ENCODE peak calls at places on chromosomes 11 and 22, in five cellular contexts. U is heart right ventricle; G is endodermal cell; W is aorta; V is naive thymus-derived CD4-positive, alpha-beta T cell. I is an unnamed sample. For H3K4me1 and H3K9me3, the result is how much of the 10 kb centered on the place peaks cover.

GRCh38 chr22:45535400-45535799 is 32.7 kb downstream of the FBLN1 start:
- DNase-seq in U (no peak), G (no peak), W (no peak), V (no peak), I (no peak)

GRCh38 chr11:31509412-31510345 is at the start of the genes ELP4 and IMMP1L:
- DNase-seq in U (peak), G (peak), W (peak), V (peak), I (peak)

GRCh38 chr11:70727899-70728620 is 329.7 kb downstream of the CTTN start:
- DNase-seq in U (no peak), G (no peak), W (peak), V (no peak), I (no peak)

GRCh38 chr11:67563354-67564114 is 20.1 kb upstream of the GSTP1 start:
- DNase-seq in U (peak), G (no peak), W (peak), V (no peak), I (no peak)

GRCh38 chr11:1156506-1157340 is 1.0 kb upstream of the MUC5AC start:
- DNase-seq in U (no peak), G (no peak), W (peak), V (no peak), I (no peak)

GRCh38 chr22:45475063-45475747 is 27.5 kb upstream of the FBLN1 start:
- DNase-seq in U (no peak), G (no peak), W (no peak), V (no peak), I (no peak)

GRCh38 chr11:130340671-130341319 is 26.1 kb upstream of the ZBTB44 start:
- DNase-seq in U (no peak), G (no peak), W (no peak), V (no peak), I (no peak)

GRCh38 chr22:49206281-49206680 is 621.4 kb downstream of the BRD1 start:
- DNase-seq in U (no peak), G (peak), W (peak), V (no peak), I (no peak)

GRCh38 chr11:2572491-2573239 is 127.1 kb downstream of the KCNQ1OT1 start:
- DNase-seq in U (no peak), G (peak), W (peak), V (peak), I (no peak)

GRCh38 chr11:91946397-91947090 is 278.1 kb upstream of the FAT3 start:
- DNase-seq in U (no peak), G (no peak), W (no peak), V (no peak), I (no peak)

GRCh38 chr11:2649848-2650247 is 49.9 kb downstream of the KCNQ1OT1 start:
- DNase-seq in U (no peak), G (no peak), W (no peak), V (no peak), I (no peak)

GRCh38 chr11:113147249-113147648 is 167.1 kb upstream of the TTC12 start:
- DNase-seq in U (no peak), G (peak), W (no peak), V (no peak), I (no peak)

GRCh38 chr11:16834384-16834783 is 95.9 kb downstream of the C11orf58 start:
- DNase-seq in U (no peak), G (no peak), W (no peak), V (no peak), I (no peak)

GRCh38 chr11:106468531-106468930 is 391.1 kb downstream of the AASDHPPT start:
- DNase-seq in U (no peak), G (no peak), W (no peak), V (no peak), I (no peak)

GRCh38 chr11:9302448-9302847 is 11.9 kb downstream of the TMEM41B start:
- DNase-seq in U (no peak), G (no peak), W (no peak), V (no peak), I (no peak)

GRCh38 chr11:74280494-74280893 is 30.9 kb downstream of the P4HA3 start:
- DNase-seq in U (no peak), G (no peak), W (no peak), V (no peak), I (no peak)

GRCh38 chr11:118401880-118402590 is 629 bp downstream of the ATP5MG start:
- DNase-seq in U (no peak), G (no peak), W (no peak), V (no peak), I (peak)

GRCh38 chr11:71131861-71132260 is 120.5 kb downstream of the SHANK2 start:
- DNase-seq in U (no peak), G (peak), W (peak), V (no peak), I (no peak)

GRCh38 chr11:9605742-9606141 is 32.3 kb downstream of the WEE1 start:
- DNase-seq in U (no peak), G (no peak), W (no peak), V (no peak), I (no peak)

GRCh38 chr11:122344281-122344680 is 228.3 kb upstream of the BLID start:
- DNase-seq in U (no peak), G (no peak), W (no peak), V (no peak), I (no peak)

GRCh38 chr11:35030716-35031213 is 108.2 kb upstream of the CD44 start:
- DNase-seq in U (peak), G (no peak), W (peak), V (no peak), I (no peak)

GRCh38 chr11:119804698-119805097 is 75.7 kb upstream of the NECTIN1 start:
- DNase-seq in U (no peak), G (no peak), W (peak), V (no peak), I (no peak)

GRCh38 chr11:68528630-68529029 is 68.1 kb downstream of the PPP6R3 start:
- DNase-seq in U (no peak), G (no peak), W (no peak), V (no peak), I (no peak)

GRCh38 chr11:126799974-126800373 is 200.6 kb downstream of the KIRREL3 start:
- DNase-seq in U (no peak), G (no peak), W (no peak), V (no peak), I (no peak)

GRCh38 chr11:11847082-11847481 is 5.3 kb downstream of the USP47 start:
- DNase-seq in U (no peak), G (no peak), W (no peak), V (no peak), I (no peak)

GRCh38 chr11:11845066-11845465 is 3.3 kb downstream of the USP47 start:
- DNase-seq in U (no peak), G (no peak), W (no peak), V (no peak), I (no peak)

GRCh38 chr11:11843642-11844041 is 1.9 kb downstream of the USP47 start:
- DNase-seq in U (no peak), G (no peak), W (no peak), V (no peak), I (no peak)

GRCh38 chr11:11844272-11844671 is 2.5 kb downstream of the USP47 start:
- DNase-seq in U (no peak), G (no peak), W (no peak), V (no peak), I (no peak)

GRCh38 chr11:11845551-11845950 is 3.8 kb downstream of the USP47 start:
- DNase-seq in U (no peak), G (no peak), W (no peak), V (no peak), I (no peak)
- H3K4me1 ChIP-seq in U (half or more), G (under half), W (under half), V (half or more), I (under half)

GRCh38 chr11:66314186-66314501 is 2.7 kb downstream of the CD248 start:
- DNase-seq in U (no peak), G (no peak), W (no peak), V (no peak), I (no peak)
- H3K4me3 ChIP-seq in U (no peak), G (no peak), W (no peak), V (no peak), I (no peak)

GRCh38 chr11:43735931-43736330 is 55.4 kb downstream of the HSD17B12 start:
- DNase-seq in U (no peak), G (no peak), W (no peak), V (no peak), I (no peak)
- H3K9me3 ChIP-seq in U (under half), G (under half), W (under half), V (under half), I (under half)

GRCh38 chr11:47511927-47512326 is 41.0 kb downstream of the CELF1 start:
- DNase-seq in U (no peak), G (no peak), W (no peak), V (no peak), I (no peak)

GRCh38 chr11:47512701-47513100 is 40.2 kb downstream of the CELF1 start:
- DNase-seq in U (no peak), G (no peak), W (no peak), V (no peak), I (no peak)

GRCh38 chr11:47508595-47509555 is 44.1 kb downstream of the CELF1 start:
- DNase-seq in U (no peak), G (no peak), W (no peak), V (no peak), I (no peak)

GRCh38 chr11:47507868-47508594 is 44.9 kb downstream of the CELF1 start:
- DNase-seq in U (no peak), G (no peak), W (no peak), V (no peak), I (no peak)

GRCh38 chr11:47510231-47510630 is 42.7 kb downstream of the CELF1 start:
- DNase-seq in U (no peak), G (no peak), W (no peak), V (no peak), I (no peak)
- H3K4me1 ChIP-seq in U (half or more), G (under half), W (under half), V (under half), I (under half)

GRCh38 chr11:66419825-66420224 is 1.0 kb upstream of the NPAS4 start:
- DNase-seq in U (no peak), G (peak), W (peak), V (no peak), I (no peak)

GRCh38 chr11:66420671-66421476 is at the start of gene NPAS4:
- DNase-seq in U (no peak), G (no peak), W (no peak), V (no peak), I (no peak)

GRCh38 chr11:66417000-66417399 is 3.8 kb upstream of the NPAS4 start:
- DNase-seq in U (no peak), G (no peak), W (no peak), V (no peak), I (no peak)

GRCh38 chr11:66418168-66418985 is 2.5 kb upstream of the NPAS4 start:
- DNase-seq in U (peak), G (peak), W (peak), V (peak), I (peak)

GRCh38 chr11:66418986-66419308 is 1.9 kb upstream of the NPAS4 start:
- DNase-seq in U (no peak), G (no peak), W (no peak), V (no peak), I (no peak)
- H3K4me3 ChIP-seq in U (no peak), G (no peak), W (no peak), V (no peak), I (no peak)

DNA sequence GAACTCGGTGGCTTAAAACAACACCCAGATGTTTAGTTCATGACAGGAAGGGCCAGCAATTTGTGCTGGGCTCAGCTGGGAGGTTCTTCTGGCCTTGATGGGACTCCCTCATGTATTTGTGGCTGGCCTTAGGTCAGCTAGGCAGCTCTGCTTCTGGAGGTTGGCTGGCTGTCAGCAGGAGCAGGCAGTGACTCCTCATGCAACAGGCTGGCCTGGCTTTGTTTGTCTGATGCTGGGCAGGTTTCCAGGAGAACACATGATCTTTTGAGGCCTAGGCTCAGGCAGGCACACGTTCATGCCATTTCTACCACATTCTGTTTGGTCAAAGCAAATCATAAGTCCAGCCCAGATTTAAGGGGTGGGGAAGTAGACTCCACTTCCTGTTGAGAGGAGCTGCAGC is 571.2 kb downstream of the TBC1D22A start:
- DNase-seq in U (no peak), G (no peak), W (no peak), V (no peak), I (no peak)
- H3K9me3 ChIP-seq in U (under half), G (half or more), W (under half), V (under half), I (under half)

GRCh38 chr11:102604011-102604410 is 21.1 kb downstream of the MMP20 start:
- DNase-seq in U (no peak), G (no peak), W (no peak), V (no peak), I (no peak)
- H3K4me1 ChIP-seq in U (under half), G (under half), W (under half), V (under half), I (under half)

DNA sequence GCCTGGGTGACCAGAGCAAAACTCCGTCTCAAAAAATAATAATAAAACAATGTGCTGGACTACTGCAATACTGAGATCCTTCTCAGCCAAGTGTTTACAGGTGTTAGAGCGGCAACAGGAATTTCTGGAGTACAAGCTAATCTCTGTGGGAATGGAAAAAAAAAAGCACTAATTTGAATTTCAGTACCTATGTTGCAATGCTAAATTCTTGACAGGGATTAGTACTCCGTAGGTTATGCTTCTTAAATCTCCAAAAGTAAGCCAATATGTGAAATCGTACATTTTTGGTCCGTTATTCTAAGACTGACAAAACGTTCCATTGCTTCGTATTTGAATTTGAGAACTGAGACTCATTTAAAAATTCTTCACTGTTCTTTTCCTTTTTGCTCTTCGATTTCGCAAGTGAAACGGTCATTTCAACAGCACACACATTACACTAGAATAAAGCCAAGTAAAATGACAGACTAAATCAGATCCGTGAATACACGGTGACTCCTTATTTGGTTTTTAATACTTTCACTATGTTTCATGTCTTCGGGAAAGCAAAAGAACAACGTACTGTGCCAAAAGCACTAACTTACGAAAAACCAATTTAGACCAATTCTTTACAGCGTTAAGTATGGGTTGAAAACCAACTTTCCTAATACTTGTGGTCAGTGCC is 969 bp downstream of the ATL3 start:
- DNase-seq in U (no peak), G (no peak), W (no peak), V (no peak), I (no peak)
- H3K4me3 ChIP-seq in U (peak), G (peak), W (peak), V (peak), I (peak)

GRCh38 chr11:60924110-60924905 is at the start of gene TMEM132A:
- DNase-seq in U (peak), G (peak), W (peak), V (no peak), I (peak)
- H3K9me3 ChIP-seq in U (under half), G (under half), W (under half), V (under half), I (under half)

I was measured in HAP-1.